ENCODE peak calls at places on chromosomes 16 and 17, in four cellular contexts. Y is coronary artery, J is cardiac muscle cell, S is pancreas. Q is an unnamed sample.

GRCh38 chr17:45160505-45161287 is 979 bp upstream of the HEXIM2 start:
- DNase-seq in J (peak; percentile 79), Y (peak; percentile 88), S (peak; percentile 76), Q (no peak)

GRCh38 chr17:72661093-72661944 is 431.2 kb downstream of the SLC39A11 start:
- DNase-seq in S (peak; percentile 29), Y (no peak), J (no peak), Q (no peak)

GRCh38 chr17:12282056-12282455 is 261.4 kb downstream of the MAP2K4 start:
- DNase-seq in J (no peak), Y (no peak), S (no peak), Q (no peak)

GRCh38 chr17:35433075-35433894 is 985 bp upstream of the SLFN12 start:
- DNase-seq in J (peak; percentile 99), Y (peak; percentile 82), S (peak; percentile 79), Q (no peak)

GRCh38 chr17:46792071-46792470 is 26.4 kb downstream of the WNT3 start:
- DNase-seq in J (no peak), Y (no peak), S (no peak), Q (no peak)

GRCh38 chr17:80600586-80600985 is 55.9 kb downstream of the RPTOR start:
- DNase-seq in S (no peak), Y (no peak), J (no peak), Q (no peak)

GRCh38 chr16:57732011-57732410 is 3.6 kb upstream of the KATNB1 start:
- DNase-seq in J (peak; percentile 69), S (no peak), Y (no peak), Q (no peak)

GRCh38 chr16:25109643-25110042 is 1.9 kb upstream of the LCMT1 start:
- DNase-seq in Y (peak; percentile 76), S (no peak), J (peak; percentile 91), Q (no peak)

GRCh38 chr17:82772026-82772425 is 20.2 kb downstream of the TBCD start:
- DNase-seq in Y (no peak), S (no peak), J (peak; percentile 63), Q (no peak)

GRCh38 chr16:49439050-49439449 is 65.4 kb downstream of the C16orf78 start:
- DNase-seq in J (no peak), S (no peak), Y (no peak), Q (no peak)

GRCh38 chr16:58474296-58474695 is 25.6 kb upstream of the NDRG4 start:
- DNase-seq in Y (no peak), S (no peak), J (no peak), Q (no peak)

GRCh38 chr16:13866073-13866472 is 53.9 kb upstream of the ERCC4 start:
- DNase-seq in J (peak; percentile 93), Y (no peak), S (peak; percentile 86), Q (no peak)

GRCh38 chr17:21218101-21218500 is 4.1 kb upstream of the TMEM11 start:
- DNase-seq in Y (no peak), J (peak; percentile 33), S (no peak), Q (no peak)

GRCh38 chr16:28974007-28974436 is 556 bp upstream of the SPNS1 start:
- DNase-seq in Y (no peak), S (peak; percentile 30), J (peak; percentile 79), Q (peak; percentile 59)

GRCh38 chr17:47839899-47840741 is 953 bp downstream of the SCRN2 start:
- DNase-seq in S (no peak), J (no peak), Y (no peak), Q (peak; percentile 26)

GRCh38 chr16:52052818-52053217 is 494.1 kb downstream of the TOX3 start:
- DNase-seq in J (no peak), S (no peak), Y (no peak), Q (no peak)

GRCh38 chr16:2337431-2338296 is 2.9 kb downstream of the ABCA3 start:
- DNase-seq in Y (no peak), S (no peak), J (no peak), Q (no peak)

DNA sequence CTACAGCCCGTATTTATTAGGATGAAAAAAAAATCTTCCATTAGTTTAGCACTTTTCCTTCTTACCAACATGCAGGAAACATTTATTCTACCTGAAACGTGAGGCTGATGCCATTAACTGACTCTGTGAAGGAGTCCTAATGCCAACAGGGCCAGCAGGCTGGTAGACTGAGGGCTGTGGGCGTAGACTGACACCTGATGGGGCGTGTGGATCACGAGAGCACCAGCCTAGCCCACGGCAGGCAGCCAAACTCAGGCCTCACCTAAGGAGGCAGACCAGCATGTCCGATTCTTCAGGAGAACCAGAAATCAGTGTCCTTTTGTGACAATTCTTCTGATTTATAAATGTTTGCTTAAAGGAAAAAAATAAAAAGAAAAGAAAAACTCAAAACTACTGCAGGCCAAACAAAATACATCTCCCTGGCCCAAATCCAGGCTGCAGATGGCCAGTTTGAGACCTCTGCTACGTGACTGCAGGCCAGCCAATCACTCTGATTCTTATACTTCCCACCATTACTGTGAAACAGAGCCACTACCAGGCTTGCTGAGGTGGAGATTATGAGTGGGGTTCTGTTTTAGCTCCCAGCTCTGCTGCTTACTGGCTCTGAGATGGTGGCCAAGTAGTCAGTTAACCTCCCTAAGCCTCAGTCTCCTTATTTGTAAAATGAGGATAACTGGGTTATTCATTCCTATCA is 66.5 kb downstream of the GNAO1 start:
- DNase-seq in J (no peak), Y (no peak), S (no peak), Q (no peak)
- TF ChIP-seq CTCF in J (no peak), Y (no peak), S (no peak), Q (no peak)

DNA sequence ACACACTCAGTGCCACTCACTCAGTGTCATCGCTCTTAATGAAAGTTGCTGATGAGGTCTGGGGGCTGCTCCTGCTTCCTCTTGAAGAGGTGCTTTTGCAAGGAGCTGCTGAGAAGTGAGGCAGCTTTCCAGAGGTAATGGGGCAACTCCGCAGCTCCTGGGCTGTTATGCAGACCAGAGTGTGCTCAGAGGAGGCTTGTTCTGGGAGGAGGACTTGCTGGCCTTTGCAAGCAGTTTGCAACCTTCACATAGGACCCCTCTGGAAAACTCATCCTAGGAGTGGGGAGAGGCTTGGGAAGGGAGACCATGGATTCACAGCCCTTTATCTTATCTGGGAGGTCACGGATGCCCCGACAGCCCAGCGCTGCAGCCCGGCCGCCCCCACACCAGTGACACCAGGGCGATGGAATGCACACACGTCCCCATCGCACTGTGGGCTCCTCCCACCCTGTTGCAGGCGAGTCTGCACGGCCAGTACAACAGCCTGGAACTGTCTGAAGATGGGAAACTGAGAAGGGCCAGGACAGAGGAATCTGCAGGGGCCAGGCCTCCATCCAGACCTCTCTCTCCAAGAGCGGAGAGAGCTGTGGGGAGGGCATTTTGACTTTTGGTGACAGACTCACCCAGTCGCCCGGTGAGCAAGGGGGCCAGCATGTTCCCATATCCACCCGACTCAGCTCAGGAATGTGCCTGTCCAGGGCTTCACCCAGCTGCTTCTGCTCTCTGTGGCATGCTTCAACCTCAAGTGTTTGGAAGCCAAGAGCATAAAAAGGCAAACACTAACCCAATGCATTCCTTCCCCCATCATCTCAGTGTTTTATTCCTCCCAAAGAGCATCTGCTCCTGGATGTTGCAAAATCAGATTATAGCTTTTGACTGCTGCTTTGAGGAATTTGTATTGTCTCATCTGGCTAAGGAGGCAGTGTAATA is 78.6 kb upstream of the ZNF469 start:
- DNase-seq in Y (peak; percentile 85), S (no peak), J (peak; percentile 95), Q (no peak)
- H3K4me3 ChIP-seq in Y (peak overlapping the region; percentile 5), S (no peak overlapping the region), J (no peak overlapping the region), Q (no peak overlapping the region)

GRCh38 chr16:74501484-74502479 is 80.5 kb upstream of the CLEC18B start:
- DNase-seq in J (no peak), S (no peak), Y (no peak), Q (no peak)

GRCh38 chr16:74499114-74499513 is 77.8 kb upstream of the CLEC18B start:
- DNase-seq in J (no peak), Y (no peak), S (no peak), Q (no peak)

GRCh38 chr16:74503412-74503811 is 82.1 kb upstream of the CLEC18B start:
- DNase-seq in Y (no peak), S (no peak), J (no peak), Q (no peak)

GRCh38 chr16:74497761-74498160 is 76.5 kb upstream of the CLEC18B start:
- DNase-seq in J (no peak), S (no peak), Y (no peak), Q (no peak)

DNA sequence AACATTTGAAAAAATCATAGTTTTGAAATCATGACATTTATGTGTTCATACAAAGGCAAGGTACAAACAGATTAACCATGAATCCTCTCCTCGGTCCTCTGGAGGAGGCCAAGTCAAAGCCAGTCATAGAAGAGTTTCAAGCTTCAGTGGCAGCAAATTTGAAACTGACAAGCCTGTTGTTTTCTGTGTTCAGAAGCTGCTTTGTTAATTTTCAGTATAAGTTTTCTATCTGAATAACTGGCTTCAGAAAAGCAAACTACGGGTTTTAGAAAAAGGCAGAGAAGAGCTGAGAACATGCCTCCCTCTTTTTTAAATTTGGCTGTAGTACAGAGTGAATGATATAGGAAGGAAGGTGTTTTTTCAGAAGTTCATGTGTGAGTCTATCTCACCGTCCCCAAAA is 79.6 kb upstream of the CLEC18B start:
- DNase-seq in Y (no peak), S (no peak), J (no peak), Q (no peak)
- H3K27ac ChIP-seq in Y (peak overlapping the region; percentile 32), S (no peak overlapping the region), J (peak overlapping the region; percentile 17), Q (peak overlapping the region; percentile 93)

GRCh38 chr16:5056347-5056746 is 9.4 kb downstream of the C16orf89 start:
- DNase-seq in Y (no peak), S (no peak), J (peak; percentile 42), Q (no peak)
- TF ChIP-seq CTCF in Y (no peak), S (no peak), J (peak; percentile 63), Q (peak; percentile 37)

GRCh38 chr17:74205274-74205673 is 1.8 kb downstream of the RPL38 start:
- DNase-seq in J (no peak), S (no peak), Y (no peak), Q (no peak)
- H3K4me3 ChIP-seq in J (no peak overlapping the region), S (peak overlapping the region; percentile 97), Y (peak overlapping the region; percentile 74), Q (no peak overlapping the region)

Q was measured in dorsolateral prefrontal cortex.